ENCODE peak calls at places on chromosomes 5 and 9, in ten cellular contexts. F, L, V, W, E, D, K, T, Q and Y are unnamed samples.
A peak's percentile ranks its signal among the peaks of the same experiment; 100 is the strongest.

GRCh38 chr5:68225188-68225910 is 9.8 kb downstream of the PIK3R1 start:
- DNase-seq in F (peak; percentile 62), L (no peak), V (peak; percentile 42), W (no peak), E (no peak), D (no peak), K (no peak), T (no peak), Q (peak; percentile 75), Y (no peak)

GRCh38 chr9:75612754-75613153 is 277.7 kb upstream of the PCSK5 start:
- DNase-seq in F (no peak), L (no peak), V (no peak), W (no peak), E (no peak), D (no peak), K (no peak), T (no peak), Q (no peak), Y (no peak)

GRCh38 chr9:119264165-119264564 is 105.1 kb downstream of the BRINP1 start:
- DNase-seq in F (no peak), L (no peak), V (no peak), W (no peak), E (no peak), D (no peak), K (no peak), T (no peak), Q (no peak), Y (no peak)

GRCh38 chr5:150558088-150558621 is 50.2 kb downstream of the NDST1 start:
- DNase-seq in F (no peak), L (no peak), V (no peak), W (no peak), E (no peak), D (no peak), K (no peak), T (no peak), Q (no peak), Y (no peak)

GRCh38 chr5:78971998-78972397 is 13.1 kb downstream of the ARSB start:
- DNase-seq in F (no peak), L (no peak), V (no peak), W (no peak), E (no peak), D (no peak), K (no peak), T (no peak), Q (no peak), Y (no peak)

GRCh38 chr5:93929146-93929545 is 187.7 kb upstream of the POU5F2 start:
- DNase-seq in F (no peak), L (no peak), V (no peak), W (no peak), E (no peak), D (no peak), K (no peak), T (no peak), Q (no peak), Y (no peak)

GRCh38 chr5:89147026-89147425 is 264.0 kb upstream of the MEF2C start:
- DNase-seq in F (no peak), L (no peak), V (no peak), W (no peak), E (no peak), D (no peak), K (no peak), T (no peak), Q (no peak), Y (no peak)

GRCh38 chr5:103035701-103036100 is 84.2 kb downstream of the GIN1 start:
- DNase-seq in F (no peak), L (no peak), V (no peak), W (no peak), E (no peak), D (no peak), K (no peak), T (no peak), Q (no peak), Y (no peak)

GRCh38 chr5:172123269-172123692 is 64.7 kb downstream of the STK10 start:
- DNase-seq in F (peak; percentile 90), L (no peak), V (peak; percentile 66), W (no peak), E (no peak), D (no peak), K (no peak), T (no peak), Q (peak; percentile 34), Y (peak; percentile 67)

GRCh38 chr5:39639618-39640078 is 214.9 kb upstream of the DAB2 start:
- DNase-seq in F (no peak), L (no peak), V (no peak), W (no peak), E (no peak), D (no peak), K (no peak), T (no peak), Q (no peak), Y (no peak)

GRCh38 chr5:76705574-76705973 is 10.4 kb upstream of the F2R start:
- DNase-seq in F (no peak), L (no peak), V (no peak), W (no peak), E (no peak), D (no peak), K (no peak), T (no peak), Q (no peak), Y (no peak)

GRCh38 chr5:150641006-150641570 is 628 bp downstream of the SYNPO start:
- DNase-seq in F (peak; percentile 83), L (no peak), V (no peak), W (no peak), E (no peak), D (no peak), K (no peak), T (no peak), Q (peak; percentile 46), Y (no peak)

DNA sequence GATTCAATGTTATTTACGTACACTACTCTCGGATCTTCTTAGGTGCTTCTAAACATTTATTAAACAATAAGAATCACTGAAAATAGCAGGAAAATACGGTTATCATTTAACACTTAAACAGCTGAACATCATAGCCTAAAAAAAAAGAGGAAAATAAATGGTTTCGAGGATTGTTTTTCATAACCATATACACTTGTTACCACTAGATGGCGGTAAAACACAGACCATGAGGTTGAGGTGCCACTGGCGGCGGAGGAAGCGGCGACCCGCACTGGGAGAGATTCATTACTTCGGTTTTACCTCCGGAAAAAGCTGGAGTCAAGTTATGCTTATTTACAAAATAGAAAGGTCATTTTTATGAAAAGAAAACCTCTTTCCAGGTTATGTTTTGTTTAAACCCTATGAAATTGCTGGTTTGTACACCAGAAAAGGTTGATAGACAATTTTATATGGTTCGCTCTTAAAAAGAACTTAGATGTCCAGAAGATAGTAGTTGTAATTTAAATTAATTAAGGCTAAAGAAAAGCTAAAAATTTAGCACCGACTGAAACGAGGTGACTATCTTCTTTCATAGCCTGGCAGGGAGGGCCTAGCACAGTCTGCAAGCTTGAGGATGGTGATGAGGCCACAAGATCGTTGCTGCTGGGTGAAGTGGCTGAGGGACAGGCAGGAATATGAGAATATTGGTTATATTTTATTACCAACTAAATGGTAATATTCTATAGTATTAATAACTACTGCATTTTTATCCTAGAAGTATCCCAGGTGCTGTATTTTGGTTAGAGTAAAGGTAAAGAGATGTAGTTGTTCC is 605.7 kb downstream of the RAB3C start:
- DNase-seq in F (peak; percentile 66), L (peak; percentile 75), V (peak; percentile 88), W (peak; percentile 80), E (peak; percentile 43), D (peak; percentile 70), K (peak; percentile 85), T (peak; percentile 74), Q (peak; percentile 69), Y (peak; percentile 72)
- H3K4me3 ChIP-seq in F (peak overlapping the region; percentile 46), L (no peak overlapping the region), V (no peak overlapping the region), W (peak overlapping the region; percentile 31), E (no peak overlapping the region), D (peak overlapping the region; percentile 34), K (no peak overlapping the region), T (peak overlapping the region; percentile 55), Q (peak overlapping the region; percentile 40), Y (peak overlapping the region; percentile 64)

DNA sequence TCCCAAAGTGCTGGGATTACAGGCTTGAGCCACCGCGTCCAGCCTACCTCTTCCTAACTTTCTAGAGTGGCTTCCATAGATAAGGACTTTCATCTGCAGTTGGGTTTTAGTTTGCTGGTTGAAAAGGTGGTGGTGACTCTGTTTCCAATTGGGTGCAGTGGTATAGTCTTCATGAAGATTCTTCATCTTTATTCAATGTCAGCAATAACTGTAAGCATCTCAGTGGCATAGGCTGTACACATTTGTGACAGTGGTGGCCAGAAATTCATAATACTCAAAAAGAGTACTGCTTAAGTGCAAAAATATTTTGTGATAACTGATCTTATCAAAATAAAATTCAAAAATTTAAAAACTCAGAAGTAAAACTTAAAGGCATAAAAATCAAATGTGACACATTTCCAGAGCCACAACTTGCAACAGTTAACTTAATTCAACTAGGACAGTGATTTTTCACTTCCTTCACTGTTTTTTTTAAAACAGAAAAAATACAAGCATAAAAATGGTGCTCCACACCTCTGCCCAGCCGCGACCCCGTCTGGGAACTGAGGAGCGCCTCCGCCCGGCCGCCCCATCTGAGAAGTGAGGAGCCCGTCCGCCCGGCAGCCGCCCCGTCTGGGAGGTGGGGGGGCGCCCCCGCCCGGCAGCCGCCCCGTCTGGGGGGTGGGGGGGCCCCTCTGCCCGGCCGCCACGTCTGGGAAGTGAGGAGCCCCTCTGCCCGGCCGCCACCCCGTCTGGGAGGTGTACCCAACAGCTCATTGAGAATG is 56.4 kb upstream of the CDK5RAP2 start:
- DNase-seq in F (no peak), L (no peak), V (no peak), W (no peak), E (no peak), D (no peak), K (peak; percentile 74), T (no peak), Q (no peak), Y (no peak)
- H3K27ac ChIP-seq in F (no peak overlapping the region), L (no peak overlapping the region), V (no peak overlapping the region), W (no peak overlapping the region), E (no peak overlapping the region), D (no peak overlapping the region), K (no peak overlapping the region), T (no peak overlapping the region), Q (no peak overlapping the region), Y (no peak overlapping the region)

DNA sequence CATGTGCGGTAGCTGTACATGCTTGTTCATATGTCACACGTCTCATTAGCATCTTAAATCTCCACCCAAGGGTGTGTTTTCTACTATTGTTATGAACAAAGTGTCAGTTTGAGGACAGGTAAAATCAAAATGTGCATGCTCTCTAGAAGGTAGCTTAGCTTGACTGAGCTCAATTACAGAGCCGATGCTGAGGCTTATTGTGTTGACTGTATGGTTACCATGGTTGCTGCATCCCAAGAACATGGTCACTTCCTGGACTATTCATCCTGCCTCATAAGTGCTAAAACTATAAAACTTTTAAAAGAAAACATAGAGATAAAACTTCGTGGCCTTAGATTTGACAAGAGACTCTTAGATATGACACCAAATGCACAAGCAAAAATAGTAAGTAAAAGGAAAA is 426.1 kb upstream of the CTNND2 start:
- DNase-seq in F (no peak), L (no peak), V (no peak), W (no peak), E (no peak), D (no peak), K (no peak), T (no peak), Q (no peak), Y (no peak)
- H3K4me3 ChIP-seq in F (no peak overlapping the region), L (no peak overlapping the region), V (no peak overlapping the region), W (no peak overlapping the region), E (no peak overlapping the region), D (no peak overlapping the region), K (no peak overlapping the region), T (no peak overlapping the region), Q (no peak overlapping the region), Y (no peak overlapping the region)

DNA sequence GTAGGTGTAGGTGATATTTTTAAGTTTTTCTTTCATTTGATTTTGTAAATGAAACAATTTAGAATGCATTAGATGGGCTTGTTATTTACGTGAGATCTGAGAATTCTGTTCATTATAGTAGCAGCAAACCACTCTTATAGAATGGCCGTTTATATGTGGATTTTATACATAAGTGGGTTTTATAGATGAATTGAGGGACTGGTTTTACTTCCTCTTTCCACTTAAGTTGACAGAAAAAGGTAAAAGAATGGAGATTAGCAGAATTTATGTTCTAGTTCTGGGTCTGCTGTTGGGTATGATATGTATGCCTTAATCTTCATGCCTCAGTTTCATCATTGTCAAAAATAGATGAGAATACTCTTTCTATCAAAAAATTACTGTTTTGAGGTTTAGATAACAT is 5.6 kb downstream of the RMI1 start:
- DNase-seq in F (no peak), L (no peak), V (no peak), W (no peak), E (no peak), D (no peak), K (no peak), T (no peak), Q (no peak), Y (no peak)
- H3K27ac ChIP-seq in F (no peak overlapping the region), L (no peak overlapping the region), V (no peak overlapping the region), W (no peak overlapping the region), E (no peak overlapping the region), D (no peak overlapping the region), K (no peak overlapping the region), T (no peak overlapping the region), Q (no peak overlapping the region), Y (no peak overlapping the region)